ENCODE peak calls at places on chromosomes 16 and 17, in ten cellular contexts. I is kidney glomerular epithelial cell; G is HuH-7.5; F is GM12891; L is uterus; Q is sciatic nerve; S is stimulated activated CD4-positive, alpha-beta T cell treated with anti-CD3 and anti-CD28 coated beads, Interleukin-4, amount 100 ng/mL, for 48 hours; H is IMR-90; W is posterior vena cava; C is fibroblast of lung. J is an unnamed sample.

GRCh38 chr17:28335959-28336871 is 654 bp downstream of the TNFAIP1 start:
- DNase-seq in I (peak; percentile 92), L (peak; percentile 61), C (peak; percentile 96), S (no peak), F (no peak), G (peak; percentile 58), W (peak; percentile 86), Q (peak; percentile 81), H (peak; percentile 94), J (peak; percentile 51)

GRCh38 chr17:6573982-6574688 is 17.8 kb upstream of the PITPNM3 start:
- DNase-seq in I (no peak), H (no peak), W (no peak), C (no peak), G (no peak), L (no peak), Q (no peak), F (no peak), S (no peak), J (no peak)

GRCh38 chr16:67393111-67393789 is at the start of gene TPPP3:
- DNase-seq in S (peak; percentile 35), L (peak; percentile 87), F (no peak), I (peak; percentile 45), C (peak; percentile 71), W (peak; percentile 97), G (peak; percentile 90), H (peak; percentile 76), Q (peak; percentile 93), J (peak; percentile 93)

GRCh38 chr16:69036399-69037091 is 68.9 kb upstream of the HAS3 start:
- DNase-seq in H (no peak), I (no peak), G (no peak), W (no peak), S (no peak), L (no peak), Q (no peak), F (no peak), C (no peak), J (no peak)

GRCh38 chr16:69351309-69352027 is at the start of gene TMED6:
- DNase-seq in H (no peak), Q (no peak), I (no peak), L (no peak), W (peak; percentile 13), F (no peak), S (no peak), C (no peak), G (peak; percentile 48), J (no peak)

GRCh38 chr16:20866161-20866772 is 33.9 kb downstream of the DCUN1D3 start:
- DNase-seq in I (peak; percentile 80), G (no peak), C (peak; percentile 91), F (no peak), S (peak; percentile 27), L (no peak), Q (peak; percentile 66), W (peak; percentile 86), H (peak; percentile 87), J (peak; percentile 28)

GRCh38 chr16:21175397-21175796 is 16.9 kb downstream of the LDAF1 start:
- DNase-seq in F (no peak), C (no peak), W (no peak), Q (no peak), L (no peak), I (no peak), G (no peak), H (no peak), S (no peak), J (no peak)

GRCh38 chr16:50878536-50878935 is 136.7 kb downstream of the CYLD start:
- DNase-seq in G (no peak), F (no peak), Q (no peak), H (no peak), S (no peak), I (no peak), L (no peak), C (no peak), W (no peak), J (no peak)

GRCh38 chr16:13077816-13078215 is 176.4 kb downstream of the SHISA9 start:
- DNase-seq in L (no peak), H (no peak), I (no peak), G (no peak), S (no peak), Q (no peak), C (no peak), F (no peak), W (no peak), J (no peak)

GRCh38 chr17:33140413-33141099 is 148.9 kb downstream of the SPACA3 start:
- DNase-seq in I (no peak), H (no peak), S (no peak), W (no peak), F (no peak), G (no peak), C (peak; percentile 8), Q (no peak), L (no peak), J (no peak)

GRCh38 chr17:182164-182751 is 808 bp upstream of the DOC2B start:
- DNase-seq in G (peak; percentile 84), H (no peak), W (no peak), C (no peak), F (no peak), L (no peak), Q (no peak), S (no peak), I (no peak), J (no peak)

GRCh38 chr16:65936096-65936495 is 430.4 kb upstream of the CDH5 start:
- DNase-seq in Q (no peak), W (no peak), C (peak; percentile 53), H (peak; percentile 40), F (no peak), L (no peak), I (no peak), G (no peak), S (no peak), J (no peak)

GRCh38 chr17:37839196-37839978 is 84.8 kb upstream of the TBC1D3K start:
- DNase-seq in C (no peak), S (no peak), G (no peak), F (no peak), H (no peak), I (no peak), W (no peak), Q (no peak), L (no peak), J (no peak)

GRCh38 chr17:12522743-12523181 is 142.9 kb upstream of the MYOCD start:
- DNase-seq in G (no peak), F (no peak), H (peak; percentile 69), L (no peak), C (peak; percentile 79), Q (peak; percentile 73), I (peak; percentile 82), S (no peak), W (no peak), J (no peak)

GRCh38 chr16:1706386-1707192 is 594 bp downstream of the MAPK8IP3 start:
- DNase-seq in C (peak; percentile 40), W (peak; percentile 86), Q (no peak), H (peak; percentile 36), S (peak; percentile 30), G (peak; percentile 52), F (peak; percentile 58), I (peak; percentile 58), L (no peak), J (peak; percentile 43)

GRCh38 chr16:15790458-15790857 is 66.4 kb downstream of the MYH11 start:
- DNase-seq in L (no peak), C (peak; percentile 9), Q (no peak), H (no peak), G (no peak), I (no peak), F (no peak), W (peak; percentile 54), S (no peak), J (no peak)

GRCh38 chr16:50884066-50884860 is 142.4 kb downstream of the CYLD start:
- DNase-seq in G (peak; percentile 20), I (no peak), C (no peak), S (peak; percentile 26), F (peak; percentile 37), W (no peak), L (no peak), H (no peak), Q (no peak), J (no peak)

GRCh38 chr17:17819561-17819995 is 17.2 kb downstream of the SREBF1 start:
- DNase-seq in C (peak; percentile 89), S (peak; percentile 80), H (peak; percentile 92), Q (no peak), F (peak; percentile 64), L (peak; percentile 67), W (peak; percentile 93), I (peak; percentile 51), G (peak; percentile 89), J (peak; percentile 64)

GRCh38 chr16:82432261-82432660 is 194.5 kb upstream of the CDH13 start:
- DNase-seq in C (peak; percentile 21), L (no peak), S (no peak), I (no peak), Q (no peak), H (no peak), F (no peak), G (no peak), W (no peak), J (no peak)

GRCh38 chr16:65598626-65599025 is 476.8 kb upstream of the CDH11 start:
- DNase-seq in F (no peak), I (no peak), C (no peak), S (no peak), G (no peak), H (no peak), Q (no peak), L (no peak), W (no peak), J (no peak)

J was measured in ovary.